ENCODE peak calls at places on chromosomes 5 and 9, in five cellular contexts. One of them, this sample, is unnamed.
A peak's percentile ranks its signal among the peaks of the same experiment; 100 is the strongest.

GRCh38 chr9:87178353-87178752 is 231.0 kb upstream of the GAS1 start:
- DNase-seq in H9: no peak
- DNase-seq in neuronal stem cell: no peak
- DNase-seq in IMR-90: no peak
- DNase-seq in trophoblast cell: no peak
- DNase-seq in this sample: no peak

GRCh38 chr5:114898602-114899001 is 271.1 kb downstream of the TRIM36 start:
- DNase-seq in IMR-90: no peak
- DNase-seq in H9: no peak
- DNase-seq in trophoblast cell: no peak
- DNase-seq in neuronal stem cell: no peak
- DNase-seq in this sample: no peak

GRCh38 chr5:30041291-30041690 is 1152.2 kb upstream of the CDH6 start:
- DNase-seq in trophoblast cell: no peak
- DNase-seq in neuronal stem cell: no peak
- DNase-seq in H9: no peak
- DNase-seq in IMR-90: no peak
- DNase-seq in this sample: no peak

GRCh38 chr5:142587354-142587965 is 98.4 kb downstream of the FGF1 start:
- DNase-seq in H9: peak; percentile 47
- DNase-seq in IMR-90: peak; percentile 59
- DNase-seq in trophoblast cell: no peak
- DNase-seq in neuronal stem cell: peak; percentile 18
- DNase-seq in this sample: peak; percentile 53

GRCh38 chr5:172503925-172504730 is 49.8 kb upstream of the SH3PXD2B start:
- DNase-seq in H9: peak; percentile 17
- DNase-seq in IMR-90: no peak
- DNase-seq in neuronal stem cell: no peak
- DNase-seq in trophoblast cell: no peak
- DNase-seq in this sample: no peak

GRCh38 chr9:73845539-73845938 is 651.6 kb upstream of the RORB start:
- DNase-seq in H9: no peak
- DNase-seq in trophoblast cell: no peak
- DNase-seq in neuronal stem cell: no peak
- DNase-seq in IMR-90: no peak
- DNase-seq in this sample: no peak

GRCh38 chr9:126051446-126052130 is 275.0 kb upstream of the MVB12B start:
- DNase-seq in H9: no peak
- DNase-seq in IMR-90: no peak
- DNase-seq in neuronal stem cell: no peak
- DNase-seq in trophoblast cell: no peak
- DNase-seq in this sample: no peak

GRCh38 chr5:110048508-110048907 is 358.8 kb downstream of the MAN2A1 start:
- DNase-seq in neuronal stem cell: no peak
- DNase-seq in H9: no peak
- DNase-seq in IMR-90: no peak
- DNase-seq in trophoblast cell: peak; percentile 10
- DNase-seq in this sample: no peak

GRCh38 chr5:34690898-34691297 is 34.8 kb downstream of the RAI14 start:
- DNase-seq in neuronal stem cell: no peak
- DNase-seq in trophoblast cell: no peak
- DNase-seq in H9: no peak
- DNase-seq in IMR-90: no peak
- DNase-seq in this sample: no peak

GRCh38 chr9:112252194-112252593 is 77.1 kb upstream of the SUSD1 start:
- DNase-seq in IMR-90: no peak
- DNase-seq in H9: no peak
- DNase-seq in neuronal stem cell: no peak
- DNase-seq in trophoblast cell: no peak
- DNase-seq in this sample: no peak

GRCh38 chr9:4421847-4422246 is 68.4 kb upstream of the SLC1A1 start:
- DNase-seq in IMR-90: no peak
- DNase-seq in H9: no peak
- DNase-seq in trophoblast cell: no peak
- DNase-seq in neuronal stem cell: no peak
- DNase-seq in this sample: no peak

GRCh38 chr9:118570076-118570475 is 799.2 kb downstream of the BRINP1 start:
- DNase-seq in neuronal stem cell: no peak
- DNase-seq in trophoblast cell: no peak
- DNase-seq in IMR-90: no peak
- DNase-seq in H9: no peak
- DNase-seq in this sample: no peak

GRCh38 chr9:37520641-37521040 is 34.9 kb downstream of the POLR1E start:
- DNase-seq in IMR-90: no peak
- DNase-seq in H9: no peak
- DNase-seq in trophoblast cell: no peak
- DNase-seq in neuronal stem cell: no peak
- DNase-seq in this sample: no peak

GRCh38 chr5:50929174-50929573 is 262.7 kb downstream of the PARP8 start:
- DNase-seq in H9: no peak
- DNase-seq in trophoblast cell: no peak
- DNase-seq in IMR-90: no peak
- DNase-seq in neuronal stem cell: no peak
- DNase-seq in this sample: no peak

GRCh38 chr5:158820891-158821290 is 278.8 kb downstream of the EBF1 start:
- DNase-seq in IMR-90: no peak
- DNase-seq in neuronal stem cell: no peak
- DNase-seq in H9: no peak
- DNase-seq in trophoblast cell: no peak
- DNase-seq in this sample: no peak

GRCh38 chr5:141604318-141604717 is 14.5 kb downstream of the DIAPH1 start:
- DNase-seq in trophoblast cell: peak; percentile 85
- DNase-seq in neuronal stem cell: no peak
- DNase-seq in H9: peak; percentile 32
- DNase-seq in IMR-90: peak; percentile 94
- DNase-seq in this sample: peak; percentile 94

GRCh38 chr5:159262472-159262858 is 625 bp upstream of the UBLCP1 start:
- DNase-seq in IMR-90: peak; percentile 45
- DNase-seq in trophoblast cell: no peak
- DNase-seq in neuronal stem cell: no peak
- DNase-seq in H9: no peak
- DNase-seq in this sample: no peak

GRCh38 chr9:115939065-115939765 is 214.4 kb upstream of the PAPPA start:
- DNase-seq in neuronal stem cell: no peak
- DNase-seq in H9: no peak
- DNase-seq in IMR-90: peak; percentile 87
- DNase-seq in trophoblast cell: no peak
- DNase-seq in this sample: peak; percentile 78

GRCh38 chr9:10858817-10859216 is 246.0 kb upstream of the PTPRD start:
- DNase-seq in trophoblast cell: no peak
- DNase-seq in neuronal stem cell: no peak
- DNase-seq in H9: no peak
- DNase-seq in IMR-90: no peak
- DNase-seq in this sample: no peak

GRCh38 chr5:36878421-36879088 is 2.0 kb downstream of the NIPBL start:
- DNase-seq in neuronal stem cell: peak; percentile 75
- DNase-seq in trophoblast cell: peak; percentile 5
- DNase-seq in IMR-90: peak; percentile 57
- DNase-seq in H9: peak; percentile 66
- DNase-seq in this sample: peak; percentile 62

GRCh38 chr5:146816775-146817387 is 61.7 kb downstream of the PPP2R2B start:
- DNase-seq in H9: peak; percentile 42
- DNase-seq in neuronal stem cell: no peak
- DNase-seq in IMR-90: no peak
- DNase-seq in trophoblast cell: no peak
- DNase-seq in this sample: no peak

GRCh38 chr5:79512692-79513518 is 1.0 kb downstream of the HOMER1 start:
- DNase-seq in IMR-90: peak; percentile 27
- DNase-seq in trophoblast cell: no peak
- DNase-seq in neuronal stem cell: peak; percentile 27
- DNase-seq in H9: peak; percentile 31
- DNase-seq in this sample: peak; percentile 58

GRCh38 chr9:133710661-133711427 is 27.3 kb downstream of the SARDH start:
- DNase-seq in trophoblast cell: no peak
- DNase-seq in IMR-90: no peak
- DNase-seq in neuronal stem cell: no peak
- DNase-seq in H9: no peak
- DNase-seq in this sample: no peak

GRCh38 chr9:130191749-130192120 is 19.5 kb downstream of the NCS1 start:
- DNase-seq in H9: no peak
- DNase-seq in trophoblast cell: no peak
- DNase-seq in IMR-90: no peak
- DNase-seq in neuronal stem cell: no peak
- DNase-seq in this sample: no peak

GRCh38 chr5:6792376-6792775 is 79.1 kb downstream of the TENT4A start:
- DNase-seq in trophoblast cell: no peak
- DNase-seq in H9: no peak
- DNase-seq in IMR-90: no peak
- DNase-seq in neuronal stem cell: no peak
- DNase-seq in this sample: no peak

GRCh38 chr5:59565551-59565950 is 328.0 kb downstream of the PDE4D start:
- DNase-seq in H9: no peak
- DNase-seq in neuronal stem cell: no peak
- DNase-seq in IMR-90: no peak
- DNase-seq in trophoblast cell: no peak
- DNase-seq in this sample: no peak

GRCh38 chr5:174313615-174314014 is 268.1 kb downstream of the NSG2 start:
- DNase-seq in trophoblast cell: no peak
- DNase-seq in IMR-90: no peak
- DNase-seq in H9: no peak
- DNase-seq in neuronal stem cell: no peak
- DNase-seq in this sample: no peak

GRCh38 chr9:114390952-114391351 is 3.2 kb upstream of the AKNA start:
- DNase-seq in IMR-90: peak; percentile 18
- DNase-seq in H9: no peak
- DNase-seq in trophoblast cell: no peak
- DNase-seq in neuronal stem cell: no peak
- DNase-seq in this sample: no peak

GRCh38 chr5:10466446-10467073 is 24.9 kb downstream of the ROPN1L start:
- DNase-seq in neuronal stem cell: no peak
- DNase-seq in H9: no peak
- DNase-seq in IMR-90: no peak
- DNase-seq in trophoblast cell: no peak
- DNase-seq in this sample: no peak
- H2BK5ac ChIP-seq in neuronal stem cell: no peak overlapping the region
- H2BK5ac ChIP-seq in H9: no peak overlapping the region
- H2BK5ac ChIP-seq in IMR-90: no peak overlapping the region
- H2BK5ac ChIP-seq in trophoblast cell: no peak overlapping the region
- H2BK5ac ChIP-seq in this sample: no peak overlapping the region

GRCh38 chr5:124555179-124555578 is 191.3 kb downstream of the ZNF608 start:
- DNase-seq in IMR-90: no peak
- DNase-seq in trophoblast cell: no peak
- DNase-seq in neuronal stem cell: no peak
- DNase-seq in H9: no peak
- DNase-seq in this sample: no peak
- H2BK5ac ChIP-seq in IMR-90: no peak overlapping the region
- H2BK5ac ChIP-seq in trophoblast cell: no peak overlapping the region
- H2BK5ac ChIP-seq in neuronal stem cell: no peak overlapping the region
- H2BK5ac ChIP-seq in H9: no peak overlapping the region
- H2BK5ac ChIP-seq in this sample: no peak overlapping the region

GRCh38 chr5:81850494-81850893 is 99.6 kb upstream of the SSBP2 start:
- DNase-seq in IMR-90: peak; percentile 43
- DNase-seq in trophoblast cell: peak; percentile 82
- DNase-seq in neuronal stem cell: no peak
- DNase-seq in H9: no peak
- DNase-seq in this sample: no peak
- H2BK5ac ChIP-seq in IMR-90: peak overlapping the region; percentile 92
- H2BK5ac ChIP-seq in trophoblast cell: peak overlapping the region; percentile 37
- H2BK5ac ChIP-seq in neuronal stem cell: peak overlapping the region; percentile 84
- H2BK5ac ChIP-seq in H9: no peak overlapping the region
- H2BK5ac ChIP-seq in this sample: no peak overlapping the region

GRCh38 chr9:94164756-94165549 is 80.7 kb downstream of the PTPDC1 start:
- DNase-seq in H9: no peak
- DNase-seq in trophoblast cell: no peak
- DNase-seq in IMR-90: no peak
- DNase-seq in neuronal stem cell: no peak
- DNase-seq in this sample: no peak
- H2BK5ac ChIP-seq in H9: no peak overlapping the region
- H2BK5ac ChIP-seq in trophoblast cell: no peak overlapping the region
- H2BK5ac ChIP-seq in IMR-90: no peak overlapping the region
- H2BK5ac ChIP-seq in neuronal stem cell: no peak overlapping the region
- H2BK5ac ChIP-seq in this sample: peak overlapping the region; percentile 31

This sample was measured in mesenchymal stem cell.